ENCODE peak calls at places on chromosomes 16 and 17, in ten cellular contexts. E is midbrain; L is GM03348; M is small intestine; P is testis; T is tibial artery; I is stimulated activated CD8-positive, alpha-beta memory T cell treated with anti-CD3 and anti-CD28 coated beads, Interleukin-15, amount 100 ng/mL, for 24 hours; Y is NCI-H460; O is OCI-LY7; H is activated CD4-positive, alpha-beta memory T cell treated with anti-CD3 and anti-CD28 coated beads, Interleukin-2, amount 10 ng/mL, durations not matched to agents 7 days and 5 days. F is an unnamed sample.

GRCh38 chr17:40121191-40121885 is 433 bp upstream of the MSL1 start:
- DNase-seq in E (no peak), L (peak), M (no peak), P (peak), T (no peak), I (no peak), Y (no peak), O (peak), H (no peak), F (peak)

GRCh38 chr16:67945392-67945933 is 1.5 kb upstream of the LCAT start:
- DNase-seq in E (no peak), L (no peak), M (no peak), P (no peak), T (no peak), I (no peak), Y (no peak), O (no peak), H (no peak), F (no peak)

GRCh38 chr17:47821031-47821423 is 567 bp downstream of the OSBPL7 start:
- DNase-seq in E (no peak), L (no peak), M (peak), P (no peak), T (no peak), I (no peak), Y (no peak), O (no peak), H (no peak), F (no peak)

GRCh38 chr17:74881073-74881472 is 8.3 kb upstream of the FDXR start:
- DNase-seq in E (no peak), L (no peak), M (no peak), P (no peak), T (no peak), I (no peak), Y (no peak), O (no peak), H (no peak), F (no peak)

GRCh38 chr17:40458001-40458791 is 14.9 kb downstream of the IGFBP4 start:
- DNase-seq in E (no peak), L (peak), M (peak), P (no peak), T (no peak), I (no peak), Y (no peak), O (no peak), H (no peak), F (no peak)

GRCh38 chr16:89695086-89695874 is 6.2 kb downstream of the SPATA2L start:
- DNase-seq in E (no peak), L (no peak), M (peak), P (no peak), T (no peak), I (no peak), Y (no peak), O (no peak), H (no peak), F (no peak)

GRCh38 chr17:35432176-35433074 is at the start of gene SLFN12:
- DNase-seq in E (peak), L (peak), M (peak), P (peak), T (peak), I (no peak), Y (no peak), O (no peak), H (peak), F (peak)

GRCh38 chr16:12541672-12542071 is 262.0 kb downstream of the CPPED1 start:
- DNase-seq in E (no peak), L (no peak), M (no peak), P (no peak), T (no peak), I (no peak), Y (no peak), O (no peak), H (no peak), F (no peak)

GRCh38 chr17:82528484-82529265 is 9.1 kb downstream of the FOXK2 start:
- DNase-seq in E (peak), L (peak), M (peak), P (peak), T (peak), I (no peak), Y (peak), O (peak), H (no peak), F (no peak)

GRCh38 chr16:73048292-73049050 is 543 bp upstream of the ZFHX3 start:
- DNase-seq in E (no peak), L (peak), M (no peak), P (peak), T (peak), I (no peak), Y (no peak), O (no peak), H (no peak), F (no peak)

GRCh38 chr16:3214904-3215600 is 19.9 kb downstream of the ZNF200 start:
- DNase-seq in E (no peak), L (no peak), M (peak), P (no peak), T (no peak), I (no peak), Y (no peak), O (peak), H (peak), F (no peak)

GRCh38 chr16:23640959-23641765 is at the start of the genes DCTN5 and PALB2:
- DNase-seq in E (peak), L (peak), M (peak), P (peak), T (peak), I (peak), Y (peak), O (peak), H (peak), F (peak)

GRCh38 chr17:27153005-27153404 is 140.9 kb upstream of the WSB1 start:
- DNase-seq in E (no peak), L (peak), M (no peak), P (no peak), T (no peak), I (no peak), Y (no peak), O (no peak), H (no peak), F (no peak)

GRCh38 chr17:68398731-68399637 is 58.3 kb downstream of the WIPI1 start:
- DNase-seq in E (peak), L (peak), M (peak), P (peak), T (no peak), I (no peak), Y (peak), O (peak), H (peak), F (peak)

GRCh38 chr17:2828396-2829038 is 32.3 kb downstream of the RAP1GAP2 start:
- DNase-seq in E (peak), L (peak), M (peak), P (peak), T (peak), I (peak), Y (peak), O (peak), H (peak), F (peak)

GRCh38 chr17:74780443-74781238 is 4.5 kb upstream of the NAT9 start:
- DNase-seq in E (peak), L (no peak), M (peak), P (no peak), T (no peak), I (no peak), Y (peak), O (peak), H (peak), F (peak)

GRCh38 chr17:45889579-45889978 is 4.8 kb upstream of the MAPT start:
- DNase-seq in E (no peak), L (no peak), M (no peak), P (no peak), T (no peak), I (no peak), Y (no peak), O (no peak), H (no peak), F (no peak)

GRCh38 chr17:28792877-28793666 is 49.3 kb downstream of the TRAF4 start:
- DNase-seq in E (no peak), L (no peak), M (no peak), P (no peak), T (no peak), I (no peak), Y (no peak), O (no peak), H (no peak), F (no peak)

GRCh38 chr17:19306160-19307111 is 56.1 kb downstream of the B9D1 start:
- DNase-seq in E (peak), L (no peak), M (peak), P (peak), T (no peak), I (no peak), Y (no peak), O (peak), H (peak), F (no peak)

GRCh38 chr16:80466024-80466986 is 74.5 kb upstream of the DYNLRB2 start:
- DNase-seq in E (peak), L (peak), M (peak), P (peak), T (peak), I (peak), Y (peak), O (peak), H (peak), F (peak)

GRCh38 chr16:15658149-15658548 is 8.1 kb downstream of the NDE1 start:
- DNase-seq in E (no peak), L (no peak), M (no peak), P (no peak), T (no peak), I (no peak), Y (no peak), O (no peak), H (no peak), F (no peak)

GRCh38 chr17:41645371-41646063 is 21.1 kb upstream of the KRT17 start:
- DNase-seq in E (no peak), L (peak), M (no peak), P (no peak), T (no peak), I (no peak), Y (peak), O (no peak), H (no peak), F (no peak)

GRCh38 chr16:81723098-81723723 is 55.9 kb upstream of the PLCG2 start:
- DNase-seq in E (peak), L (peak), M (peak), P (peak), T (no peak), I (no peak), Y (peak), O (peak), H (peak), F (peak)

GRCh38 chr17:2693561-2694380 is 17.8 kb downstream of the CLUH start:
- DNase-seq in E (no peak), L (peak), M (peak), P (peak), T (peak), I (no peak), Y (no peak), O (no peak), H (no peak), F (no peak)

GRCh38 chr17:56896968-56897359 is 16.9 kb downstream of the TRIM25 start:
- DNase-seq in E (no peak), L (no peak), M (peak), P (no peak), T (peak), I (no peak), Y (no peak), O (peak), H (no peak), F (no peak)

GRCh38 chr17:33013596-33014375 is 22.1 kb downstream of the SPACA3 start:
- DNase-seq in E (no peak), L (no peak), M (no peak), P (no peak), T (no peak), I (no peak), Y (no peak), O (no peak), H (no peak), F (no peak)